ENCODE peak calls at places on chromosomes 4 and X, in five cellular contexts. One of them, this sample, is unnamed.

GRCh38 chr4:17063870-17064269 is 165.4 kb upstream of the LDB2 start:
- DNase-seq in Caco-2: no peak
- DNase-seq in heart right ventricle: no peak
- DNase-seq in lower leg skin: no peak
- DNase-seq in A549: no peak
- DNase-seq in this sample: no peak

GRCh38 chrX:108156082-108156481 is 64.5 kb downstream of the ATG4A start:
- DNase-seq in Caco-2: no peak
- DNase-seq in heart right ventricle: no peak
- DNase-seq in lower leg skin: no peak
- DNase-seq in A549: no peak
- DNase-seq in this sample: no peak

GRCh38 chr4:124499266-124499665 is 213.3 kb downstream of the ANKRD50 start:
- DNase-seq in Caco-2: no peak
- DNase-seq in lower leg skin: no peak
- DNase-seq in A549: no peak
- DNase-seq in heart right ventricle: no peak
- DNase-seq in this sample: no peak

GRCh38 chr4:148287111-148287510 is 155.1 kb downstream of the NR3C2 start:
- DNase-seq in heart right ventricle: no peak
- DNase-seq in lower leg skin: no peak
- DNase-seq in Caco-2: no peak
- DNase-seq in A549: no peak
- DNase-seq in this sample: no peak

GRCh38 chrX:115330498-115331138 is 41.1 kb downstream of the LUZP4 start:
- DNase-seq in Caco-2: peak; percentile 50
- DNase-seq in lower leg skin: no peak
- DNase-seq in A549: peak; percentile 18
- DNase-seq in heart right ventricle: peak; percentile 28
- DNase-seq in this sample: peak; percentile 50

GRCh38 chr4:658681-659667 is 15.1 kb downstream of the ATP5ME start:
- DNase-seq in Caco-2: no peak
- DNase-seq in lower leg skin: no peak
- DNase-seq in heart right ventricle: no peak
- DNase-seq in A549: no peak
- DNase-seq in this sample: no peak

GRCh38 chr4:96035727-96036126 is 195.8 kb downstream of the PDHA2 start:
- DNase-seq in Caco-2: no peak
- DNase-seq in lower leg skin: no peak
- DNase-seq in A549: no peak
- DNase-seq in heart right ventricle: no peak
- DNase-seq in this sample: no peak

GRCh38 chr4:10458190-10458589 is 964 bp upstream of the ZNF518B start:
- DNase-seq in A549: no peak
- DNase-seq in Caco-2: no peak
- DNase-seq in heart right ventricle: no peak
- DNase-seq in lower leg skin: no peak
- DNase-seq in this sample: no peak

GRCh38 chr4:10116625-10117423 is at the start of gene WDR1:
- DNase-seq in lower leg skin: peak; percentile 99
- DNase-seq in Caco-2: peak; percentile 95
- DNase-seq in A549: peak; percentile 72
- DNase-seq in heart right ventricle: peak; percentile 95
- DNase-seq in this sample: peak; percentile 94

GRCh38 chr4:37641352-37641751 is 44.8 kb downstream of the RELL1 start:
- DNase-seq in A549: no peak
- DNase-seq in heart right ventricle: no peak
- DNase-seq in Caco-2: no peak
- DNase-seq in lower leg skin: no peak
- DNase-seq in this sample: no peak

GRCh38 chrX:100895365-100896075 is 21.4 kb upstream of the NOX1 start:
- DNase-seq in heart right ventricle: peak; percentile 2
- DNase-seq in A549: no peak
- DNase-seq in lower leg skin: no peak
- DNase-seq in Caco-2: peak; percentile 53
- DNase-seq in this sample: peak; percentile 3

GRCh38 chr4:100268807-100269206 is 78.5 kb upstream of the DDIT4L start:
- DNase-seq in A549: no peak
- DNase-seq in heart right ventricle: no peak
- DNase-seq in lower leg skin: no peak
- DNase-seq in Caco-2: no peak
- DNase-seq in this sample: no peak

GRCh38 chr4:167774646-167775045 is 317.7 kb upstream of the ANXA10 start:
- DNase-seq in Caco-2: no peak
- DNase-seq in lower leg skin: no peak
- DNase-seq in A549: no peak
- DNase-seq in heart right ventricle: no peak
- DNase-seq in this sample: no peak

GRCh38 chrX:24081661-24082154 is 27.0 kb downstream of the EIF2S3 start:
- DNase-seq in heart right ventricle: peak; percentile 32
- DNase-seq in Caco-2: peak; percentile 74
- DNase-seq in A549: no peak
- DNase-seq in lower leg skin: no peak
- DNase-seq in this sample: peak; percentile 55

GRCh38 chr4:41878991-41879491 is 56.2 kb upstream of the TMEM33 start:
- DNase-seq in Caco-2: no peak
- DNase-seq in heart right ventricle: no peak
- DNase-seq in A549: no peak
- DNase-seq in lower leg skin: no peak
- DNase-seq in this sample: peak; percentile 44

GRCh38 chr4:188221090-188221489 is 81.8 kb downstream of the TRIML1 start:
- DNase-seq in Caco-2: peak; percentile 25
- DNase-seq in lower leg skin: no peak
- DNase-seq in heart right ventricle: no peak
- DNase-seq in A549: no peak
- DNase-seq in this sample: no peak

GRCh38 chrX:3175659-3176438 is 134.6 kb downstream of the ARSF start:
- DNase-seq in A549: no peak
- DNase-seq in heart right ventricle: no peak
- DNase-seq in lower leg skin: no peak
- DNase-seq in Caco-2: peak; percentile 1
- DNase-seq in this sample: no peak

GRCh38 chr4:3257691-3258482 is 8.9 kb downstream of the MSANTD1 start:
- DNase-seq in lower leg skin: peak; percentile 76
- DNase-seq in heart right ventricle: peak; percentile 1
- DNase-seq in A549: no peak
- DNase-seq in Caco-2: no peak
- DNase-seq in this sample: no peak

GRCh38 chr4:102343964-102344519 is 1.2 kb downstream of the SLC39A8 start:
- DNase-seq in heart right ventricle: no peak
- DNase-seq in Caco-2: no peak
- DNase-seq in lower leg skin: no peak
- DNase-seq in A549: no peak
- DNase-seq in this sample: no peak

GRCh38 chrX:1502853-1503252 is 34.1 kb downstream of the P2RY8 start:
- DNase-seq in heart right ventricle: no peak
- DNase-seq in lower leg skin: no peak
- DNase-seq in Caco-2: no peak
- DNase-seq in A549: no peak
- DNase-seq in this sample: no peak

GRCh38 chr4:88526221-88526815 is 2.7 kb upstream of the PYURF start:
- DNase-seq in heart right ventricle: no peak
- DNase-seq in A549: no peak
- DNase-seq in lower leg skin: no peak
- DNase-seq in Caco-2: no peak
- DNase-seq in this sample: no peak

GRCh38 chr4:15659768-15660394 is 4.7 kb upstream of the FBXL5 start:
- DNase-seq in heart right ventricle: no peak
- DNase-seq in A549: no peak
- DNase-seq in Caco-2: no peak
- DNase-seq in lower leg skin: no peak
- DNase-seq in this sample: no peak

GRCh38 chr4:128950796-128951195 is 141.3 kb downstream of the JADE1 start:
- DNase-seq in heart right ventricle: no peak
- DNase-seq in A549: no peak
- DNase-seq in Caco-2: no peak
- DNase-seq in lower leg skin: no peak
- DNase-seq in this sample: no peak

GRCh38 chr4:109559625-109559982 is 442 bp upstream of the MCUB start:
- DNase-seq in lower leg skin: peak; percentile 88
- DNase-seq in heart right ventricle: peak; percentile 23
- DNase-seq in Caco-2: peak; percentile 16
- DNase-seq in A549: peak; percentile 7
- DNase-seq in this sample: peak; percentile 47

GRCh38 chr4:6771229-6771671 is 11.3 kb upstream of the KIAA0232 start:
- DNase-seq in heart right ventricle: peak; percentile 82
- DNase-seq in lower leg skin: no peak
- DNase-seq in Caco-2: no peak
- DNase-seq in A549: no peak
- DNase-seq in this sample: no peak

GRCh38 chrX:20224814-20225487 is 41.8 kb downstream of the RPS6KA3 start:
- DNase-seq in lower leg skin: no peak
- DNase-seq in heart right ventricle: no peak
- DNase-seq in A549: no peak
- DNase-seq in Caco-2: no peak
- DNase-seq in this sample: no peak

GRCh38 chrX:153708415-153708814 is 15.8 kb downstream of the BCAP31 start:
- DNase-seq in lower leg skin: no peak
- DNase-seq in A549: peak; percentile 73
- DNase-seq in heart right ventricle: peak; percentile 53
- DNase-seq in Caco-2: peak; percentile 83
- DNase-seq in this sample: peak; percentile 70

GRCh38 chrX:100625985-100626491 is 10.6 kb downstream of the TSPAN6 start:
- DNase-seq in A549: no peak
- DNase-seq in lower leg skin: no peak
- DNase-seq in Caco-2: no peak
- DNase-seq in heart right ventricle: no peak
- DNase-seq in this sample: no peak

GRCh38 chrX:150753968-150754367 is 60.8 kb downstream of the MTMR1 start:
- DNase-seq in heart right ventricle: no peak
- DNase-seq in Caco-2: no peak
- DNase-seq in lower leg skin: no peak
- DNase-seq in A549: no peak
- DNase-seq in this sample: no peak

GRCh38 chr4:125904802-125905201 is 590.0 kb downstream of the FAT4 start:
- DNase-seq in Caco-2: no peak
- DNase-seq in A549: no peak
- DNase-seq in heart right ventricle: no peak
- DNase-seq in lower leg skin: no peak
- DNase-seq in this sample: no peak

GRCh38 chr4:122099896-122100295 is 52.2 kb upstream of the BLTP1 start:
- DNase-seq in A549: no peak
- DNase-seq in lower leg skin: no peak
- DNase-seq in Caco-2: no peak
- DNase-seq in heart right ventricle: no peak
- DNase-seq in this sample: no peak

GRCh38 chr4:137635596-137635995 is 103.3 kb upstream of the PCDH18 start:
- DNase-seq in heart right ventricle: no peak
- DNase-seq in Caco-2: no peak
- DNase-seq in A549: no peak
- DNase-seq in lower leg skin: no peak
- DNase-seq in this sample: no peak

GRCh38 chr4:171186700-171187099 is 626.5 kb upstream of the GALNTL6 start:
- DNase-seq in lower leg skin: no peak
- DNase-seq in Caco-2: peak; percentile 19
- DNase-seq in heart right ventricle: no peak
- DNase-seq in A549: no peak
- DNase-seq in this sample: no peak

GRCh38 chr4:168569066-168569908 is 72.4 kb downstream of the PALLD start:
- DNase-seq in heart right ventricle: peak; percentile 74
- DNase-seq in lower leg skin: no peak
- DNase-seq in Caco-2: peak; percentile 68
- DNase-seq in A549: no peak
- DNase-seq in this sample: no peak

GRCh38 chr4:165207016-165207430 is 338 bp upstream of the KLHL2 start:
- DNase-seq in heart right ventricle: peak; percentile 9
- DNase-seq in A549: peak; percentile 9
- DNase-seq in lower leg skin: no peak
- DNase-seq in Caco-2: no peak
- DNase-seq in this sample: peak; percentile 14

GRCh38 chrX:16445166-16445752 is 204.7 kb upstream of the S100G start:
- DNase-seq in lower leg skin: no peak
- DNase-seq in A549: peak; percentile 15
- DNase-seq in Caco-2: peak; percentile 36
- DNase-seq in heart right ventricle: no peak
- DNase-seq in this sample: peak; percentile 49

GRCh38 chr4:76485450-76485849 is 50.4 kb downstream of the SHROOM3 start:
- DNase-seq in heart right ventricle: no peak
- DNase-seq in lower leg skin: no peak
- DNase-seq in Caco-2: no peak
- DNase-seq in A549: no peak
- DNase-seq in this sample: no peak

DNA sequence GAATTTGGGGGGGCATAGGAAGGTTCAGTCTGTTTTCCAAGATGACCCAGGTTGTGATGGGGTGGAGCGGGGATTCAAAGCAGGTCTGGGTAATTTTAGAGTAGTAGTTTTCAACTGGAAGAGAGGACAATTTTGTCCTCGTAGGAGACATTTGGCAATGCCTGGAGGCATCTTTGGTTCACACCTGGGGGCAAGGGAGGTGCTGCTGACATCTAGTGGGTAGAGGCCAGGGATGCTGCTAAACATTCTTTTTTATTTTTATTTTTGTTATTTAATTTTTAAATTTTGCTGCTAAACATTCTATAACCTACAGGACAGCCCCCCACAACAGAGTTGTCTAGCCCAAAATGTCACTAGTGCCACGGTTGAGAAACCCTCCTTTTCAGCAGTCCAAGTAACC is 1.9 kb downstream of the RAB9A start:
- DNase-seq in Caco-2: no peak
- DNase-seq in A549: no peak
- DNase-seq in lower leg skin: no peak
- DNase-seq in heart right ventricle: no peak
- DNase-seq in this sample: no peak
- TF ChIP-seq CTCF in Caco-2: no peak
- TF ChIP-seq CTCF in A549: peak; percentile 16
- TF ChIP-seq CTCF in lower leg skin: no peak
- TF ChIP-seq CTCF in heart right ventricle: no peak
- TF ChIP-seq CTCF in this sample: no peak

DNA sequence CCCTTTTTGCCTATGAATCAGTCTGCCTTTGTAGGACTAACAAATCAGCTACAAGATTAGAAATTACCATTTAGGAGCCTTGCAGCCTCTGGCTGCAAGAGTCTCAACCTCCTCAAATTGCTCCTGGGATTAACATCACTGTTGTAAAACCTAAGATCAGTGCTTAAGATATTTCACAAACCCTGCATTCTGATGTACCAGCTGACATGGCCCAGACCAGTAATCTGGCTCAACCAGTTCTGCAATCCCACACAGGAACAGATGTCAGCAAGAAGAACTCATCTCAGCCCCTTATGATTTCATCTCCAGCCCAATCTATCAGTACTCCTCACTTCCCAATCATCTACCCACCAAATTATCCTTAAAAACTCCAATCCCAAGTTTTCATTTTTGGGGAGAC is 32.5 kb upstream of the AADAT start:
- DNase-seq in heart right ventricle: no peak
- DNase-seq in lower leg skin: no peak
- DNase-seq in Caco-2: peak; percentile 59
- DNase-seq in A549: no peak
- DNase-seq in this sample: no peak
- TF ChIP-seq CTCF in heart right ventricle: no peak
- TF ChIP-seq CTCF in lower leg skin: no peak
- TF ChIP-seq CTCF in Caco-2: no peak
- TF ChIP-seq CTCF in A549: no peak
- TF ChIP-seq CTCF in this sample: no peak

GRCh38 chrX:4277122-4277521 is 563.7 kb upstream of the PRKX start:
- DNase-seq in heart right ventricle: no peak
- DNase-seq in A549: no peak
- DNase-seq in Caco-2: no peak
- DNase-seq in lower leg skin: no peak
- DNase-seq in this sample: no peak
- TF ChIP-seq CTCF in heart right ventricle: no peak
- TF ChIP-seq CTCF in A549: no peak
- TF ChIP-seq CTCF in Caco-2: no peak
- TF ChIP-seq CTCF in lower leg skin: no peak
- TF ChIP-seq CTCF in this sample: peak; percentile 15

GRCh38 chr4:134865675-134866074 is 664.1 kb upstream of the PABPC4L start:
- DNase-seq in lower leg skin: no peak
- DNase-seq in heart right ventricle: no peak
- DNase-seq in Caco-2: no peak
- DNase-seq in A549: no peak
- DNase-seq in this sample: no peak
- TF ChIP-seq CTCF in lower leg skin: no peak
- TF ChIP-seq CTCF in heart right ventricle: no peak
- TF ChIP-seq CTCF in Caco-2: no peak
- TF ChIP-seq CTCF in A549: no peak
- TF ChIP-seq CTCF in this sample: no peak